ENCODE peak calls at places on chromosomes 6 and 20, in six cellular contexts. C, N, G, R, J and K are unnamed samples.

GRCh38 chr6:149094934-149095341 is 222.6 kb upstream of the TAB2 start:
- DNase-seq in C (no peak), R (no peak), J (no peak), N (no peak), G (no peak), K (no peak)

GRCh38 chr20:3590164-3590563 is 73.0 kb downstream of the GFRA4 start:
- DNase-seq in J (no peak), G (peak; percentile 7), C (no peak), R (no peak), N (no peak), K (peak; percentile 37)

GRCh38 chr6:136095961-136096360 is 154.2 kb downstream of the MTFR2 start:
- DNase-seq in N (peak; percentile 66), R (no peak), J (no peak), G (no peak), C (no peak), K (no peak)

GRCh38 chr6:129893513-129894098 is 32.5 kb upstream of the TMEM244 start:
- DNase-seq in N (no peak), G (no peak), C (peak; percentile 47), J (no peak), R (no peak), K (no peak)

GRCh38 chr6:20985821-20986220 is 451.6 kb downstream of the CDKAL1 start:
- DNase-seq in J (no peak), C (no peak), N (no peak), G (no peak), R (no peak), K (no peak)

GRCh38 chr6:148829415-148830101 is 82.7 kb downstream of the UST start:
- DNase-seq in G (no peak), R (no peak), N (no peak), C (no peak), J (no peak), K (no peak)

GRCh38 chr20:18754030-18754659 is 59.4 kb upstream of the SCP2D1 start:
- DNase-seq in N (no peak), G (no peak), J (no peak), C (no peak), R (no peak), K (peak; percentile 7)

GRCh38 chr6:37209461-37210205 is 39.7 kb downstream of the PIM1 start:
- DNase-seq in J (peak; percentile 29), R (peak; percentile 48), N (no peak), C (no peak), G (no peak), K (no peak)

GRCh38 chr6:44010411-44011349 is 116.6 kb downstream of the MRPL14 start:
- DNase-seq in C (no peak), R (no peak), J (no peak), N (peak; percentile 85), G (peak; percentile 62), K (peak; percentile 96)

GRCh38 chr20:63873477-63873971 is 8.5 kb downstream of the TPD52L2 start:
- DNase-seq in N (no peak), J (no peak), G (no peak), C (no peak), R (no peak), K (no peak)